ENCODE peak calls at places on chromosomes 6 and 20, in four cellular contexts. One of them, this sample, is unnamed.

GRCh38 chr6:69867075-69867911 is 937 bp downstream of the COL19A1 start:
- DNase-seq in spleen: peak; percentile 93
- DNase-seq in stomach: peak; percentile 62
- DNase-seq in GM23338: peak; percentile 83
- DNase-seq in this sample: no peak

GRCh38 chr20:36317675-36318074 is 11.5 kb downstream of the DLGAP4 start:
- DNase-seq in spleen: peak; percentile 10
- DNase-seq in stomach: no peak
- DNase-seq in GM23338: no peak
- DNase-seq in this sample: no peak

GRCh38 chr20:61757678-61758555 is 307.8 kb downstream of the TAF4 start:
- DNase-seq in spleen: peak; percentile 67
- DNase-seq in stomach: no peak
- DNase-seq in GM23338: no peak
- DNase-seq in this sample: no peak

GRCh38 chr6:133768656-133769295 is 120.1 kb upstream of the TCF21 start:
- DNase-seq in spleen: no peak
- DNase-seq in stomach: peak; percentile 34
- DNase-seq in GM23338: no peak
- DNase-seq in this sample: no peak

GRCh38 chr6:120805267-120805666 is 529.0 kb downstream of the TBC1D32 start:
- DNase-seq in spleen: no peak
- DNase-seq in stomach: no peak
- DNase-seq in GM23338: no peak
- DNase-seq in this sample: no peak

GRCh38 chr6:158799051-158799792 is 19.9 kb downstream of the EZR start:
- DNase-seq in spleen: no peak
- DNase-seq in stomach: peak; percentile 73
- DNase-seq in GM23338: no peak
- DNase-seq in this sample: no peak

GRCh38 chr6:151179321-151179720 is 60.4 kb upstream of the AKAP12 start:
- DNase-seq in spleen: no peak
- DNase-seq in stomach: no peak
- DNase-seq in GM23338: no peak
- DNase-seq in this sample: no peak

GRCh38 chr6:9554351-9554750 is 860.5 kb downstream of the TFAP2A start:
- DNase-seq in spleen: no peak
- DNase-seq in stomach: no peak
- DNase-seq in GM23338: no peak
- DNase-seq in this sample: no peak

GRCh38 chr20:6837730-6838129 is 70.2 kb downstream of the BMP2 start:
- DNase-seq in spleen: no peak
- DNase-seq in stomach: no peak
- DNase-seq in GM23338: no peak
- DNase-seq in this sample: no peak

GRCh38 chr20:15889073-15889923 is 684.0 kb downstream of the KIF16B start:
- DNase-seq in spleen: no peak
- DNase-seq in stomach: no peak
- DNase-seq in GM23338: no peak
- DNase-seq in this sample: no peak

GRCh38 chr6:142907544-142907943 is 37.4 kb downstream of the HIVEP2 start:
- DNase-seq in spleen: no peak
- DNase-seq in stomach: no peak
- DNase-seq in GM23338: peak; percentile 15
- DNase-seq in this sample: no peak

GRCh38 chr6:42727084-42727601 is 4.7 kb upstream of the PRPH2 start:
- DNase-seq in spleen: peak; percentile 80
- DNase-seq in stomach: peak; percentile 25
- DNase-seq in GM23338: peak; percentile 30
- DNase-seq in this sample: no peak

GRCh38 chr20:47950103-47950502 is 164.8 kb upstream of the SULF2 start:
- DNase-seq in spleen: no peak
- DNase-seq in stomach: no peak
- DNase-seq in GM23338: no peak
- DNase-seq in this sample: no peak

GRCh38 chr20:49909499-49910339 is 5.6 kb downstream of the SPATA2 start:
- DNase-seq in spleen: no peak
- DNase-seq in stomach: no peak
- DNase-seq in GM23338: peak; percentile 59
- DNase-seq in this sample: no peak

GRCh38 chr6:5082487-5083306 is 2.4 kb upstream of the PPP1R3G start:
- DNase-seq in spleen: no peak
- DNase-seq in stomach: no peak
- DNase-seq in GM23338: no peak
- DNase-seq in this sample: no peak

GRCh38 chr20:2485080-2485479 is 14.5 kb upstream of the SNRPB start:
- DNase-seq in spleen: no peak
- DNase-seq in stomach: no peak
- DNase-seq in GM23338: no peak
- DNase-seq in this sample: no peak

GRCh38 chr6:63307581-63308246 is 12.1 kb downstream of the LGSN start:
- DNase-seq in spleen: no peak
- DNase-seq in stomach: no peak
- DNase-seq in GM23338: peak; percentile 66
- DNase-seq in this sample: no peak

GRCh38 chr20:12180107-12180661 is 262.5 kb downstream of the BTBD3 start:
- DNase-seq in spleen: no peak
- DNase-seq in stomach: no peak
- DNase-seq in GM23338: no peak
- DNase-seq in this sample: no peak

GRCh38 chr6:14454467-14454763 is 336.8 kb downstream of the CD83 start:
- DNase-seq in spleen: no peak
- DNase-seq in stomach: no peak
- DNase-seq in GM23338: no peak
- DNase-seq in this sample: no peak

GRCh38 chr6:12572884-12573824 is 143.4 kb upstream of the PHACTR1 start:
- DNase-seq in spleen: no peak
- DNase-seq in stomach: no peak
- DNase-seq in GM23338: peak; percentile 61
- DNase-seq in this sample: no peak

GRCh38 chr6:12101653-12102312 is 89.7 kb downstream of the HIVEP1 start:
- DNase-seq in spleen: no peak
- DNase-seq in stomach: no peak
- DNase-seq in GM23338: no peak
- DNase-seq in this sample: no peak

GRCh38 chr6:13273931-13274706 is 54.2 kb downstream of the TBC1D7 start:
- DNase-seq in spleen: peak; percentile 88
- DNase-seq in stomach: peak; percentile 31
- DNase-seq in GM23338: no peak
- DNase-seq in this sample: no peak

GRCh38 chr20:13022401-13023170 is 13.8 kb downstream of the SPTLC3 start:
- DNase-seq in spleen: no peak
- DNase-seq in stomach: no peak
- DNase-seq in GM23338: no peak
- DNase-seq in this sample: no peak

GRCh38 chr20:45592574-45593189 is 13.6 kb upstream of the WFDC8 start:
- DNase-seq in spleen: no peak
- DNase-seq in stomach: no peak
- DNase-seq in GM23338: peak; percentile 85
- DNase-seq in this sample: no peak

GRCh38 chr6:151265282-151265681 is 25.5 kb downstream of the AKAP12 start:
- DNase-seq in spleen: no peak
- DNase-seq in stomach: no peak
- DNase-seq in GM23338: no peak
- DNase-seq in this sample: no peak

GRCh38 chr6:136699358-136699757 is 92.9 kb downstream of the MAP3K5 start:
- DNase-seq in spleen: no peak
- DNase-seq in stomach: no peak
- DNase-seq in GM23338: no peak
- DNase-seq in this sample: no peak

GRCh38 chr6:111600154-111600553 is 5.5 kb downstream of the TRAF3IP2 start:
- DNase-seq in spleen: no peak
- DNase-seq in stomach: no peak
- DNase-seq in GM23338: no peak
- DNase-seq in this sample: no peak

GRCh38 chr6:157392927-157393666 is 12.1 kb downstream of the ZDHHC14 start:
- DNase-seq in spleen: no peak
- DNase-seq in stomach: peak; percentile 64
- DNase-seq in GM23338: no peak
- DNase-seq in this sample: no peak

GRCh38 chr20:14717124-14718004 is 380.0 kb upstream of the FLRT3 start:
- DNase-seq in spleen: no peak
- DNase-seq in stomach: no peak
- DNase-seq in GM23338: no peak
- DNase-seq in this sample: no peak

GRCh38 chr6:28269492-28269891 is 2.5 kb downstream of the ZSCAN26 start:
- DNase-seq in spleen: no peak
- DNase-seq in stomach: no peak
- DNase-seq in GM23338: no peak
- DNase-seq in this sample: no peak

GRCh38 chr6:116682334-116682712 is 1.3 kb downstream of the KPNA5 start:
- DNase-seq in spleen: no peak
- DNase-seq in stomach: no peak
- DNase-seq in GM23338: no peak
- DNase-seq in this sample: no peak

GRCh38 chr6:76694779-76695178 is 622.3 kb upstream of the IMPG1 start:
- DNase-seq in spleen: no peak
- DNase-seq in stomach: no peak
- DNase-seq in GM23338: no peak
- DNase-seq in this sample: no peak

GRCh38 chr6:106255306-106255705 is 70.3 kb downstream of the ATG5 start:
- DNase-seq in spleen: no peak
- DNase-seq in stomach: no peak
- DNase-seq in GM23338: no peak
- DNase-seq in this sample: no peak

GRCh38 chr20:43532416-43533055 is 25.0 kb downstream of the L3MBTL1 start:
- DNase-seq in spleen: no peak
- DNase-seq in stomach: no peak
- DNase-seq in GM23338: no peak
- DNase-seq in this sample: no peak

GRCh38 chr6:166907871-166908806 is 48.2 kb downstream of the RNASET2 start:
- DNase-seq in spleen: no peak
- DNase-seq in stomach: no peak
- DNase-seq in GM23338: no peak
- DNase-seq in this sample: peak; percentile 72

GRCh38 chr6:2244261-2245102 is 923 bp downstream of the GMDS start:
- DNase-seq in spleen: no peak
- DNase-seq in stomach: peak; percentile 41
- DNase-seq in GM23338: peak; percentile 75
- DNase-seq in this sample: peak; percentile 68

GRCh38 chr6:166435574-166435973 is 52.8 kb upstream of the MPC1 start:
- DNase-seq in spleen: no peak
- DNase-seq in stomach: peak; percentile 31
- DNase-seq in GM23338: no peak
- DNase-seq in this sample: no peak

GRCh38 chr6:44043479-44044153 is 83.6 kb downstream of the MRPL14 start:
- DNase-seq in spleen: peak; percentile 40
- DNase-seq in stomach: no peak
- DNase-seq in GM23338: peak; percentile 48
- DNase-seq in this sample: no peak

GRCh38 chr6:158805698-158806373 is 13.3 kb downstream of the EZR start:
- DNase-seq in spleen: no peak
- DNase-seq in stomach: peak; percentile 25
- DNase-seq in GM23338: no peak
- DNase-seq in this sample: no peak

GRCh38 chr20:43736588-43737091 is 9.8 kb upstream of the GTSF1L start:
- DNase-seq in spleen: no peak
- DNase-seq in stomach: no peak
- DNase-seq in GM23338: peak; percentile 62
- DNase-seq in this sample: no peak

DNA sequence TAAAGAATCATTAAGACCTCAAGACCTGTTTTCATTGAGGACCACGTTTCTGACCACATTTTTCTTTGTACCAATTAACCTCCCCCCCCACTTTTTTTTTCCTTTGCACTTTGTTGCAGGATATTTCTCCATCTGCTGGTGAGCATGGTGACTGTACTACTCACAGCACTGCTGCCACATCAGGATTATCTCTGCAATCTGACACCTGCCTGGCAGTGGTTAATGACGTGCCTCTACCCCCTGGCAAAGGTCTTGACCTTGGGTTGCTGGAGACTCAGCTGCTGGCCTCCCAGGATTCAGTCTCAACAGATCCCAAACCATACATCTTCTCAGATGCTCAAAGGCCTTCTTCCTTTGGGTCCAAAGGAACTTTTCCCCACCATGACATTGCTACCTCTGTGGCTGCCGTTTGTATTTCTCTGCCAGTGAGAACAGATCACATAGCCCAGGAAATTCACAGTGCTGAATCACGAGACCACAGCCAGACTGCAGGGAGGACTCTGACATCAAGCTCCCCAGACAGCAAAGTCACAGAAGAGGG is 46.6 kb upstream of the EDN3 start:
- DNase-seq in spleen: no peak
- DNase-seq in stomach: no peak
- DNase-seq in GM23338: no peak
- DNase-seq in this sample: no peak
- H3K27me3 ChIP-seq in spleen: no peaks in the 10 kb centered on the region
- H3K27me3 ChIP-seq in stomach: no peaks in the 10 kb centered on the region
- H3K27me3 ChIP-seq in GM23338: no peaks in the 10 kb centered on the region
- H3K27me3 ChIP-seq in this sample: no peaks in the 10 kb centered on the region

GRCh38 chr6:85452441-85452881 is 2.6 kb downstream of the NT5E start:
- DNase-seq in spleen: no peak
- DNase-seq in stomach: no peak
- DNase-seq in GM23338: no peak
- DNase-seq in this sample: no peak
- H3K4me3 ChIP-seq in spleen: no peak overlapping the region
- H3K4me3 ChIP-seq in stomach: no peak overlapping the region
- H3K4me3 ChIP-seq in GM23338: no peak overlapping the region
- H3K4me3 ChIP-seq in this sample: no peak overlapping the region

GRCh38 chr20:63462244-63462643 is 10.2 kb downstream of the KCNQ2 start:
- DNase-seq in spleen: no peak
- DNase-seq in stomach: no peak
- DNase-seq in GM23338: no peak
- DNase-seq in this sample: no peak
- H3K27me3 ChIP-seq in spleen: no peaks in the 10 kb centered on the region
- H3K27me3 ChIP-seq in stomach: peaks cover 52% of the 10 kb centered on the region
- H3K27me3 ChIP-seq in GM23338: no peaks in the 10 kb centered on the region
- H3K27me3 ChIP-seq in this sample: peaks cover 14% of the 10 kb centered on the region

DNA sequence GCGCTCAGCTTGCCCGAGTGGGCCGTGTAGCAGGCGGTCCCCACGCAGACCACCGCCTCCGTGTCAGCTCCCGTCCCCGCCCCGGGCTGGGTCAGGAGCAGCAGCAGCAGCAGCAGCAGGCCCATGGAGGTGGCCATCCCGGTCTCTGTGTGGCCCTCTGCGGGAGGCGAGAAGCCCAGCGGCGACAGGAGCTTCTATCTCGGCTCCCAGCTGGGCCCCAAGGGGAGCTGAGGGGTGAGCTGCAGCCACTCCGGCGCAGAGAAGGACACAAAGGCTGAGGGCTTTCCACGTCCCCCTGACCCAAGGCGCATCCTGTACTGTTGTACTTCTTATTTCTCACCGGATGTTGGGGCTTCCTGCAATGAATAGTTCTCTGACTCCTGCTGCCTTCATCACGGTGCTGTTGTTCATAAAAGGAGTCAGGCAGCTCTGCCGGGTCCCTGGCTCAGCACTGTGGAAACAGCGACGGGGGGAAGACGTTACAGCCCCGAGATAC is at the start of gene CD93:
- DNase-seq in spleen: peak; percentile 85
- DNase-seq in stomach: no peak
- DNase-seq in GM23338: peak; percentile 8
- DNase-seq in this sample: no peak
- H3K4me3 ChIP-seq in spleen: peak within 1 kb of the TSS; percentile 4
- H3K4me3 ChIP-seq in stomach: peak within 1 kb of the TSS; percentile 39
- H3K4me3 ChIP-seq in GM23338: no peak within 1 kb of the TSS
- H3K4me3 ChIP-seq in this sample: peak within 1 kb of the TSS; percentile 47